ENCODE peak calls at places on chromosome 11, in eight cellular contexts. B is sigmoid colon, G is fibroblast of pulmonary artery, J is heart right ventricle, L is D721Med, V is AG04449, R is fibroblast of lung, E is breast epithelium. I is an unnamed sample.

GRCh38 chr11:111107501-111107900 is 138.0 kb upstream of the POU2AF2 start:
- DNase-seq in V (no peak), R (no peak), E (no peak), L (no peak), G (no peak), B (no peak), J (no peak), I (no peak)

GRCh38 chr11:65102142-65103095 is 6.4 kb downstream of the VPS51 start:
- DNase-seq in R (no peak), J (no peak), L (no peak), E (no peak), B (no peak), G (peak), V (no peak), I (no peak)

GRCh38 chr11:8282621-8283509 is 19.2 kb upstream of the LMO1 start:
- DNase-seq in B (peak), G (no peak), V (no peak), E (no peak), L (no peak), R (no peak), J (no peak), I (no peak)

GRCh38 chr11:121366038-121366437 is 73.5 kb downstream of the SC5D start:
- DNase-seq in G (no peak), J (no peak), V (no peak), E (no peak), R (no peak), L (no peak), B (no peak), I (no peak)

GRCh38 chr11:38524945-38525344 is 1926.9 kb upstream of the RAG2 start:
- DNase-seq in B (no peak), V (no peak), J (no peak), E (no peak), G (no peak), R (no peak), L (no peak), I (no peak)

GRCh38 chr11:97854357-97854756 is 1166.4 kb upstream of the CNTN5 start:
- DNase-seq in R (no peak), G (no peak), V (no peak), J (no peak), L (no peak), E (no peak), B (no peak), I (no peak)

GRCh38 chr11:57248780-57249383 is 11.8 kb upstream of the APLNR start:
- DNase-seq in E (no peak), L (no peak), G (peak), B (peak), J (peak), R (peak), V (no peak), I (peak)

GRCh38 chr11:100719362-100719761 is 32.3 kb downstream of the ARHGAP42 start:
- DNase-seq in J (no peak), B (no peak), V (no peak), G (peak), L (no peak), E (no peak), R (peak), I (no peak)

GRCh38 chr11:93842461-93842860 is 8.0 kb downstream of the VSTM5 start:
- DNase-seq in L (no peak), G (peak), E (no peak), V (peak), B (no peak), J (no peak), R (peak), I (peak)

GRCh38 chr11:35419713-35420333 is 465 bp upstream of the SLC1A2 start:
- DNase-seq in J (peak), V (no peak), R (no peak), E (no peak), B (no peak), G (no peak), L (no peak), I (no peak)

GRCh38 chr11:62921201-62921572 is at the start of gene CHRM1:
- DNase-seq in R (no peak), G (no peak), E (no peak), L (no peak), V (no peak), J (no peak), B (no peak), I (no peak)

GRCh38 chr11:2555891-2556290 is 111.1 kb downstream of the KCNQ1 start:
- DNase-seq in J (peak), V (no peak), L (no peak), E (no peak), R (no peak), B (peak), G (no peak), I (no peak)

GRCh38 chr11:107493117-107493516 is 35.5 kb upstream of the CWF19L2 start:
- DNase-seq in G (peak), L (no peak), V (no peak), B (no peak), R (no peak), J (no peak), E (no peak), I (peak)

GRCh38 chr11:60985991-60986915 is 14.8 kb downstream of the CD6 start:
- DNase-seq in J (no peak), G (peak), E (no peak), B (no peak), V (no peak), R (peak), L (no peak), I (peak)

GRCh38 chr11:96145163-96145585 is 197.8 kb downstream of the MAML2 start:
- DNase-seq in B (no peak), R (no peak), V (no peak), G (peak), J (no peak), E (no peak), L (no peak), I (peak)

GRCh38 chr11:71119656-71120269 is 132.6 kb downstream of the SHANK2 start:
- DNase-seq in B (no peak), G (no peak), V (no peak), L (no peak), R (no peak), J (no peak), E (no peak), I (no peak)

GRCh38 chr11:71115770-71116434 is 136.5 kb downstream of the SHANK2 start:
- DNase-seq in V (no peak), L (no peak), J (no peak), R (peak), B (no peak), G (peak), E (no peak), I (no peak)

GRCh38 chr11:71118671-71119250 is 133.6 kb downstream of the SHANK2 start:
- DNase-seq in J (no peak), G (no peak), V (no peak), R (no peak), L (no peak), B (no peak), E (no peak), I (no peak)

GRCh38 chr11:71116435-71117040 is 135.8 kb downstream of the SHANK2 start:
- DNase-seq in G (no peak), V (no peak), B (no peak), L (no peak), E (no peak), R (no peak), J (no peak), I (no peak)

DNA sequence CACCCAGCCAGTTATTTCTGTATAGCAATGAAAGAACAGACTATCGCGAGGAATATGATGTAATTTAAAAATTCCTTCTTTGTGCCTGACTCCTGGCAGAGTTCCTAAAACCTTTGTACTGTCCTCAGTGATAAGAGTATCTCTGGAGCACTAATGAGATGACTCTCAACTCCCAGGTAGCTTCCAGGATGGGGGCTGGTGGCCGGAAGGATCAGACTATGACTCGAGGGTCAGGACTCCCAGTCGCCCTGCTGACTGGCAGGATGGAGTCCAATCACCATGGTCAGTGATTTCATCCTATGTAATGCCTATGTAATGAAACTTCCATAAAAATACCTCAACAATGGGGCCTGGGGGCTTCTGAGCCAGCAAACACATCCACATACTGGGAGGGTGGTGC is 135.1 kb downstream of the SHANK2 start:
- DNase-seq in E (no peak), J (no peak), G (no peak), L (no peak), B (no peak), V (no peak), R (no peak), I (no peak)
- TF ChIP-seq CTCF in E (no peak), J (no peak), G (no peak), L (no peak), B (no peak), V (no peak), R (no peak), I (no peak)

DNA sequence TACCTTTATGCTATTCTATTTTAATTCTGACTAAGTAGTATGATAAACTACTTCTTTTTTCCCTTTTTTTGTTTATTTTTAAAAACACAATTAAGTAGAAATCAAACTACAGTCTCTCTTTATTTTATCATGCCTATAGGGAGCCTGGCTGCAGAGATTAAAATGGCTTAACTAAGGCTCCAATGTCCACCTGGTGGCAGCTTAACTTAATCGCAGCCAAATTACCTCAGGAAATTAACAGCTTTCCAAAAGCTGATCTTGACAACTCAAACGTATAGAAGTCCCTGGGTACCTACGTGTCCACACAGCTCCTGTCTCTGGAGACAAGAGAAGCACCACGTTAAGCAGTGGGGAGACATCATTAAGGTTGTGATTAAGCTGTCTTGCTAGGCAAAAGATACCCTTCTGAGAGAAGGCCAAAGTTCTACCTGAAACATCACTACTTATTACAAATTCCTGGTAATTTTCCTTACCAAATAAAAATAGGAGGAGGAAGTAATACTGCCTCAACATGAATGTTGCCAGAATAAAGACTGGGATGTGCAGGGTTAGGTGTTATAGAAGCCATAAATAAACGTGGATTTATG is 63.2 kb upstream of the SNX19 start:
- DNase-seq in E (no peak), J (no peak), B (no peak), V (no peak), L (peak), G (peak), R (peak), I (peak)
- TF ChIP-seq CTCF in E (peak), J (peak), B (no peak), V (peak), L (peak), G (peak), R (peak), I (peak)

DNA sequence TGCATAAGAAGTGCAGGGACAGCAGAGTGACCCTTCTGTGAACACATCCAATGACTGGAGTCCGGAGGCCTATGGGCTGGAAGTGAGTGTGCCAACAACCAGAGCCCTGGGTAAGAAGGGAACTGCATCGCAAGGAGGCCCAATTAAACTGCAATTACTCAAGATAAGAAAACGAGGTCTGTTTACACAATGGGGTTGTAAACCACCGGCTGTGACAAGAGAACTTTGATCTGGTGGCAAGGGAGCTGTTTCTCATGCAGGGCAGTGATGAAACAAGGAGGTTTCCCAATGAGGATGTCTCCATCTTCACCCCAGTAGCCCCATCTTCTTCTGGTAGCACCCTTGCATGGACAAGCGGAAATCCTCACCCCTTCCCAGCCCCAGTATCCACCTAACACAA is 21.5 kb downstream of the ETS1 start:
- DNase-seq in J (no peak), G (no peak), E (no peak), V (no peak), B (no peak), R (peak), L (no peak), I (no peak)
- TF ChIP-seq CTCF in J (no peak), G (no peak), E (no peak), V (no peak), B (no peak), R (no peak), L (no peak), I (no peak)

GRCh38 chr11:67118801-67119576 is at the start of gene KDM2A:
- DNase-seq in G (peak), L (peak), E (peak), B (peak), V (peak), R (peak), J (peak), I (peak)
- TF ChIP-seq CTCF in G (no peak), L (peak), E (no peak), B (no peak), V (no peak), R (no peak), J (peak), I (peak)

DNA sequence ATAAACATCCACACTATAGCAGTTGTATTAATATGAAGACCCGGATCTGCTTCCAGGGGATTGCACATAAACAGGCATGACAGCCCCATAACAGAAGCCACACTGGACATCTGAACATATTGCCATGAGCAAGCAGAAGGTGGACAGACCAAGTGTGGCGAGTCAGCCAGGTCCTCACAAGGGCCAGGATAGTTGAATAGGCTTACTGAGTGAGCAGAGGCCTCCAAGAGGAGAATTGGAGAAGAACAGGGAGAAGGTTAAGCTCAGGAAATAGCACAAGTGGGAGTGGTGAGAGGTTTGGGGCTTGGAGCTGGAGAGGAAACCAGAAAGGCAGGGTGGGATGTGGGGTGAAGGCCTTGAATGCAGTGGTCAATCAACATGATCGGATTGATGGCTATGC is 10.8 kb downstream of the SLC35C1 start:
- DNase-seq in R (no peak), L (no peak), B (peak), V (no peak), J (no peak), G (peak), E (no peak), I (peak)
- TF ChIP-seq CTCF in R (no peak), L (no peak), B (no peak), V (no peak), J (no peak), G (peak), E (no peak), I (peak)

GRCh38 chr11:124868322-124869274 is 3.4 kb downstream of the ROBO3 start:
- DNase-seq in E (no peak), L (no peak), J (no peak), V (no peak), B (peak), R (no peak), G (no peak), I (no peak)

GRCh38 chr11:124869331-124869730 is 4.1 kb downstream of the ROBO3 start:
- DNase-seq in V (no peak), R (no peak), G (no peak), E (no peak), B (peak), J (no peak), L (no peak), I (no peak)

GRCh38 chr11:124869856-124870387 is 4.7 kb downstream of the ROBO3 start:
- DNase-seq in B (peak), G (no peak), V (no peak), J (no peak), R (no peak), E (no peak), L (no peak), I (no peak)

GRCh38 chr11:124865902-124866851 is 945 bp downstream of the ROBO3 start:
- DNase-seq in E (no peak), B (peak), G (peak), V (no peak), J (peak), L (peak), R (peak), I (no peak)

GRCh38 chr11:124867700-124868099 is 2.5 kb downstream of the ROBO3 start:
- DNase-seq in R (peak), V (no peak), E (no peak), L (peak), J (no peak), B (peak), G (peak), I (peak)
- TF ChIP-seq CTCF in R (peak), V (peak), E (peak), L (peak), J (peak), B (peak), G (peak), I (peak)

GRCh38 chr11:77197626-77198320 is 69.7 kb downstream of the MYO7A start:
- DNase-seq in R (no peak), V (no peak), J (no peak), G (no peak), E (peak), B (peak), L (no peak), I (no peak)

GRCh38 chr11:77196961-77197360 is 68.9 kb downstream of the MYO7A start:
- DNase-seq in L (no peak), B (peak), J (no peak), E (peak), V (no peak), R (no peak), G (no peak), I (no peak)

GRCh38 chr11:77199346-77199745 is 71.3 kb downstream of the MYO7A start:
- DNase-seq in E (peak), J (no peak), L (no peak), R (no peak), B (peak), V (no peak), G (no peak), I (no peak)

GRCh38 chr11:77200351-77200750 is 72.3 kb downstream of the MYO7A start:
- DNase-seq in G (no peak), J (no peak), R (no peak), L (no peak), B (no peak), E (no peak), V (no peak), I (no peak)

GRCh38 chr11:77198440-77198849 is 70.4 kb downstream of the MYO7A start:
- DNase-seq in R (no peak), B (peak), V (no peak), G (peak), J (no peak), E (peak), L (no peak), I (no peak)
- TF ChIP-seq CTCF in R (peak), B (no peak), V (peak), G (peak), J (no peak), E (no peak), L (no peak), I (peak)

DNA sequence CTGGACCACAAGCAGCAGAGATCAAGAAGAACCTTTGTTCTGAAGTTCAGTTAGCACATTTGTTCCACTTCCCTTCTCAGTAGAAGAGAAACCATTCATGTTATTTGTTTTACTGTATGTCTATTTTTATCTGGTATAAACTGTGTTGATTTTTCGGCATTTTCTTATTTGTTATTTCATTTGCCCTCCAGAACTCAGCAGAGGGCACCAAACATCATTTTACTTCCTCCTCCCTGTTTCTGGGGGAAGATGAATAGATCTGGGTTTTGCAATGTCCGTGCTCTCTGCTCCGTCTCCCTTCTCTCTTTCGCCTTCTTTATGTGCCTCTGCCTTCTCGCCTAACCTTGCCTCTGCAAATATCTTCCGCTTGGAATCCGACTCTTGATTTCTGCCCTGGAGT is 366.9 kb downstream of the NTM start:
- DNase-seq in J (no peak), B (no peak), E (no peak), R (peak), G (peak), L (no peak), V (no peak), I (peak)
- TF ChIP-seq CTCF in J (no peak), B (no peak), E (no peak), R (peak), G (peak), L (no peak), V (no peak), I (peak)

GRCh38 chr11:45180158-45180887 is 33.9 kb downstream of the PRDM11 start:
- DNase-seq in V (no peak), E (peak), R (no peak), G (no peak), J (peak), L (peak), B (peak), I (peak)
- TF ChIP-seq CTCF in V (peak), E (peak), R (no peak), G (peak), J (peak), L (no peak), B (peak), I (peak)

GRCh38 chr11:15222777-15223176 is 108.1 kb downstream of the INSC start:
- DNase-seq in R (no peak), L (no peak), G (no peak), V (no peak), E (no peak), J (no peak), B (no peak), I (no peak)

GRCh38 chr11:15223318-15223717 is 108.6 kb downstream of the INSC start:
- DNase-seq in L (no peak), V (no peak), B (no peak), E (no peak), G (peak), J (no peak), R (peak), I (peak)

GRCh38 chr11:15224466-15224865 is 109.7 kb downstream of the INSC start:
- DNase-seq in J (no peak), L (no peak), R (no peak), G (no peak), V (no peak), E (no peak), B (no peak), I (no peak)

GRCh38 chr11:15229069-15229468 is 114.3 kb downstream of the INSC start:
- DNase-seq in L (no peak), R (peak), B (no peak), V (no peak), G (no peak), E (no peak), J (no peak), I (peak)

GRCh38 chr11:15227011-15227410 is 112.3 kb downstream of the INSC start:
- DNase-seq in G (no peak), B (no peak), V (no peak), L (no peak), R (no peak), E (no peak), J (no peak), I (no peak)
- TF ChIP-seq CTCF in G (no peak), B (no peak), V (no peak), L (no peak), R (no peak), E (no peak), J (no peak), I (no peak)